ENCODE peak calls at places on chromosomes 13 and 19, in six cellular contexts. U is Daoy; D is left colon; G is T-helper 17 cell; A is effector CD4-positive, alpha-beta T cell; K is CMK. I is an unnamed sample.

GRCh38 chr19:50333737-50334617 is 4.8 kb upstream of the KCNC3 start:
- DNase-seq in U (peak; percentile 88), A (peak; percentile 72), G (peak; percentile 83), D (peak; percentile 84), K (peak; percentile 76), I (no peak)

GRCh38 chr19:19627716-19628498 is at the start of gene LPAR2:
- DNase-seq in U (no peak), K (no peak), A (peak; percentile 80), D (peak; percentile 83), G (peak; percentile 89), I (no peak)

GRCh38 chr19:45168767-45169351 is 8.1 kb upstream of the NKPD1 start:
- DNase-seq in K (no peak), A (no peak), U (no peak), D (no peak), G (no peak), I (no peak)

GRCh38 chr13:44313674-44314073 is 60.0 kb upstream of the SERP2 start:
- DNase-seq in G (no peak), A (no peak), U (peak; percentile 86), D (no peak), K (no peak), I (no peak)

GRCh38 chr13:98065468-98065867 is 77.4 kb upstream of the FARP1 start:
- DNase-seq in A (no peak), G (no peak), K (no peak), D (no peak), U (no peak), I (no peak)

GRCh38 chr19:38224014-38224862 is at the start of gene DPF1:
- DNase-seq in D (peak; percentile 38), A (no peak), U (peak; percentile 91), G (no peak), K (peak; percentile 70), I (no peak)

GRCh38 chr19:4985551-4985991 is 16.7 kb downstream of the KDM4B start:
- DNase-seq in A (no peak), G (no peak), U (no peak), K (no peak), D (no peak), I (no peak)

GRCh38 chr19:29378543-29379105 is 147.2 kb upstream of the VSTM2B start:
- DNase-seq in G (no peak), U (no peak), A (no peak), K (no peak), D (no peak), I (no peak)

GRCh38 chr13:75907044-75907443 is 270.9 kb downstream of the LMO7 start:
- DNase-seq in D (no peak), G (no peak), A (no peak), K (no peak), U (no peak), I (no peak)

GRCh38 chr13:80654638-80655249 is 313.8 kb upstream of the SPRY2 start:
- DNase-seq in A (no peak), D (no peak), K (no peak), G (no peak), U (peak; percentile 7), I (no peak)

GRCh38 chr13:22648325-22648758 is 532.4 kb upstream of the SGCG start:
- DNase-seq in G (no peak), A (no peak), D (no peak), K (no peak), U (peak; percentile 65), I (no peak)

GRCh38 chr19:1853295-1854031 is 5.2 kb upstream of the REXO1 start:
- DNase-seq in K (no peak), D (peak; percentile 90), U (peak; percentile 88), G (peak; percentile 70), A (peak; percentile 74), I (no peak)

GRCh38 chr13:79767126-79767525 is 286.2 kb downstream of the NDFIP2 start:
- DNase-seq in D (no peak), G (no peak), K (no peak), U (no peak), A (no peak), I (no peak)

GRCh38 chr19:46006411-46006810 is 11.1 kb downstream of the CCDC61 start:
- DNase-seq in K (no peak), D (no peak), G (no peak), U (no peak), A (no peak), I (no peak)

GRCh38 chr19:10214784-10215183 is 16.3 kb downstream of the S1PR2 start:
- DNase-seq in U (no peak), K (no peak), G (no peak), D (no peak), A (no peak), I (no peak)

GRCh38 chr13:98445340-98446233 is 131.3 kb downstream of the STK24 start:
- DNase-seq in U (peak; percentile 69), K (peak; percentile 56), G (peak; percentile 69), D (peak; percentile 83), A (peak; percentile 71), I (no peak)

GRCh38 chr19:1884719-1885334 is 469 bp downstream of the ABHD17A start:
- DNase-seq in G (no peak), A (no peak), U (peak; percentile 33), K (no peak), D (peak; percentile 45), I (no peak)

GRCh38 chr13:61255035-61255796 is 160.4 kb downstream of the PCDH20 start:
- DNase-seq in D (no peak), A (no peak), U (no peak), K (no peak), G (no peak), I (no peak)

GRCh38 chr13:106262886-106263285 is 272.6 kb downstream of the EFNB2 start:
- DNase-seq in K (no peak), A (no peak), G (no peak), U (no peak), D (no peak), I (no peak)

GRCh38 chr13:27619711-27620376 is 485 bp downstream of the LNX2 start:
- DNase-seq in K (no peak), U (peak; percentile 29), D (no peak), G (no peak), A (peak; percentile 25), I (no peak)

GRCh38 chr19:54333586-54334298 is 5.2 kb downstream of the LILRA4 start:
- DNase-seq in G (no peak), A (no peak), U (no peak), K (no peak), D (no peak), I (no peak)

GRCh38 chr19:750640-751423 is at the start of gene MISP:
- DNase-seq in G (no peak), D (peak; percentile 93), K (no peak), A (no peak), U (no peak), I (no peak)

GRCh38 chr19:46670874-46671273 is 9.9 kb upstream of the DACT3 start:
- DNase-seq in U (no peak), D (no peak), A (no peak), K (no peak), G (no peak), I (no peak)

GRCh38 chr19:34504273-34504808 is 22.8 kb downstream of the WTIP start:
- DNase-seq in D (no peak), K (no peak), A (no peak), U (no peak), G (no peak), I (no peak)